ENCODE peak calls at places on chromosomes 2 and 18, in four cellular contexts. F is germinal center, T is astrocyte of the spinal cord, G is transverse colon. H is an unnamed sample.

GRCh38 chr2:233847248-233847898 is 7.0 kb downstream of the HJURP start:
- DNase-seq in F (no peak), T (no peak), G (no peak), H (no peak)

GRCh38 chr2:191020742-191021381 is 6.9 kb upstream of the STAT1 start:
- DNase-seq in F (no peak), T (peak; percentile 65), G (peak; percentile 24), H (peak; percentile 96)

GRCh38 chr2:138919336-138919735 is 139.1 kb upstream of the NXPH2 start:
- DNase-seq in F (no peak), T (no peak), G (no peak), H (no peak)

GRCh38 chr2:228700638-228701037 is 519.2 kb upstream of the SPHKAP start:
- DNase-seq in F (no peak), T (peak; percentile 87), G (no peak), H (peak; percentile 82)

GRCh38 chr2:96773922-96774321 is 13.2 kb downstream of the CNNM4 start:
- DNase-seq in F (peak; percentile 51), T (no peak), G (no peak), H (peak; percentile 13)

GRCh38 chr18:295756-296155 is 27.9 kb upstream of the THOC1 start:
- DNase-seq in F (no peak), T (peak; percentile 8), G (no peak), H (no peak)

GRCh38 chr2:3262437-3263388 is 114.9 kb downstream of the EIPR1 start:
- DNase-seq in F (no peak), T (no peak), G (no peak), H (no peak)

GRCh38 chr18:60047556-60047955 is 147.8 kb downstream of the PMAIP1 start:
- DNase-seq in F (no peak), T (no peak), G (no peak), H (no peak)

GRCh38 chr2:142131016-142131714 is at the start of gene LRP1B:
- DNase-seq in F (no peak), T (peak; percentile 60), G (no peak), H (peak; percentile 73)

GRCh38 chr2:194289712-194290346 is 1367.2 kb upstream of the SLC39A10 start:
- DNase-seq in F (no peak), T (no peak), G (no peak), H (no peak)

GRCh38 chr2:171529914-171530313 is 7.6 kb downstream of the CYBRD1 start:
- DNase-seq in F (no peak), T (no peak), G (no peak), H (no peak)

GRCh38 chr2:173588931-173589369 is 234.3 kb downstream of the CDCA7 start:
- DNase-seq in F (no peak), T (no peak), G (no peak), H (no peak)